ENCODE peak calls at places on chromosomes 1 and 21, in seven cellular contexts. P is Ammon's horn; L is mucosa of gallbladder; D is psoas muscle; W is T-helper 2 cell treated with Interferon-gamma antibody and Interleukin-4, amounts not matched to agents 5 μg/mL and 100 μg/mL, for 36 hours; R is SK-MEL-5; T is NCI-H1048. M is an unnamed sample.

GRCh38 chr1:21914468-21914867 is 22.6 kb downstream of the HSPG2 start:
- DNase-seq in P (no peak), L (no peak), D (no peak), W (no peak), R (no peak), T (no peak), M (no peak)

GRCh38 chr1:147624529-147624928 is 45.8 kb downstream of the ACP6 start:
- DNase-seq in P (no peak), L (no peak), D (no peak), W (no peak), R (no peak), T (no peak), M (no peak)

GRCh38 chr1:174769961-174770549 is 229.7 kb upstream of the CACYBP start:
- DNase-seq in P (peak; percentile 75), L (peak; percentile 17), D (no peak), W (no peak), R (peak; percentile 70), T (peak; percentile 55), M (peak; percentile 62)

GRCh38 chr1:80217377-80217986 is 1211.0 kb upstream of the ADGRL4 start:
- DNase-seq in P (peak; percentile 72), L (peak; percentile 19), D (no peak), W (no peak), R (peak; percentile 51), T (no peak), M (peak; percentile 11)

GRCh38 chr21:26167593-26167992 is 3.0 kb downstream of the APP start:
- DNase-seq in P (no peak), L (no peak), D (no peak), W (no peak), R (no peak), T (no peak), M (no peak)

GRCh38 chr1:17721444-17721843 is 33.7 kb upstream of the ACTL8 start:
- DNase-seq in P (no peak), L (no peak), D (no peak), W (no peak), R (no peak), T (no peak), M (no peak)

GRCh38 chr21:39834543-39834942 is 32.7 kb upstream of the PCP4 start:
- DNase-seq in P (no peak), L (no peak), D (no peak), W (no peak), R (no peak), T (no peak), M (no peak)

GRCh38 chr1:12166834-12167492 is at the start of gene TNFRSF1B:
- DNase-seq in P (peak; percentile 51), L (peak; percentile 63), D (peak; percentile 68), W (peak; percentile 79), R (peak; percentile 47), T (no peak), M (no peak)

GRCh38 chr1:234206651-234207284 is 166.5 kb upstream of the COA6 start:
- DNase-seq in P (no peak), L (no peak), D (peak; percentile 80), W (no peak), R (peak; percentile 48), T (no peak), M (peak; percentile 56)

GRCh38 chr21:42358261-42358660 is 7.5 kb upstream of the TFF2 start:
- DNase-seq in P (no peak), L (no peak), D (no peak), W (no peak), R (no peak), T (no peak), M (no peak)

GRCh38 chr1:41545996-41546938 is 61.8 kb upstream of the EDN2 start:
- DNase-seq in P (no peak), L (no peak), D (no peak), W (no peak), R (no peak), T (no peak), M (no peak)

GRCh38 chr1:159974350-159974965 is 20.4 kb upstream of the SLAMF9 start:
- DNase-seq in P (no peak), L (no peak), D (no peak), W (no peak), R (no peak), T (no peak), M (no peak)

GRCh38 chr1:215423288-215423687 is 143.8 kb upstream of the KCTD3 start:
- DNase-seq in P (no peak), L (no peak), D (no peak), W (no peak), R (no peak), T (no peak), M (no peak)

GRCh38 chr21:25967566-25968438 is 202.8 kb downstream of the APP start:
- DNase-seq in P (peak; percentile 67), L (no peak), D (no peak), W (no peak), R (no peak), T (no peak), M (no peak)

GRCh38 chr1:39295901-39296300 is 91.4 kb downstream of the MACF1 start:
- DNase-seq in P (no peak), L (no peak), D (no peak), W (no peak), R (no peak), T (no peak), M (no peak)

GRCh38 chr1:230876660-230877059 is 8.3 kb upstream of the C1orf198 start:
- DNase-seq in P (no peak), L (no peak), D (no peak), W (no peak), R (no peak), T (no peak), M (no peak)

GRCh38 chr1:24724345-24725208 is 20.7 kb upstream of the CLIC4 start:
- DNase-seq in P (no peak), L (peak; percentile 83), D (no peak), W (no peak), R (no peak), T (no peak), M (peak; percentile 85)

GRCh38 chr1:58927026-58927721 is 143.3 kb upstream of the JUN start:
- DNase-seq in P (no peak), L (no peak), D (no peak), W (no peak), R (no peak), T (no peak), M (no peak)

GRCh38 chr1:205199090-205199930 is 12.2 kb downstream of the DSTYK start:
- DNase-seq in P (peak; percentile 24), L (no peak), D (no peak), W (peak; percentile 72), R (peak; percentile 97), T (no peak), M (no peak)

M was measured in A549.